ENCODE peak calls at places on chromosomes 16 and 17, in eight cellular contexts. One of them, this sample, is unnamed.

GRCh38 chr17:16491131-16491702 is 776 bp downstream of the LRRC75A start:
- DNase-seq in neural crest cell: no peak
- DNase-seq in left lung: no peak
- DNase-seq in nephron progenitor cell: peak; percentile 45
- DNase-seq in left ventricle myocardium inferior: no peak
- DNase-seq in epithelial cell of esophagus: no peak
- DNase-seq in stomach: peak; percentile 28
- DNase-seq in pancreas: no peak
- DNase-seq in this sample: no peak

GRCh38 chr16:57862698-57863433 is 60.6 kb upstream of the KIFC3 start:
- DNase-seq in neural crest cell: no peak
- DNase-seq in left lung: no peak
- DNase-seq in nephron progenitor cell: peak; percentile 28
- DNase-seq in left ventricle myocardium inferior: no peak
- DNase-seq in epithelial cell of esophagus: no peak
- DNase-seq in stomach: no peak
- DNase-seq in pancreas: no peak
- DNase-seq in this sample: no peak

GRCh38 chr17:4534928-4535666 is 20.1 kb downstream of the MYBBP1A start:
- DNase-seq in neural crest cell: no peak
- DNase-seq in left lung: no peak
- DNase-seq in nephron progenitor cell: no peak
- DNase-seq in left ventricle myocardium inferior: no peak
- DNase-seq in epithelial cell of esophagus: no peak
- DNase-seq in stomach: no peak
- DNase-seq in pancreas: no peak
- DNase-seq in this sample: no peak

GRCh38 chr16:59573528-59574271 is 839.6 kb upstream of the GOT2 start:
- DNase-seq in neural crest cell: no peak
- DNase-seq in left lung: no peak
- DNase-seq in nephron progenitor cell: no peak
- DNase-seq in left ventricle myocardium inferior: no peak
- DNase-seq in epithelial cell of esophagus: peak; percentile 55
- DNase-seq in stomach: no peak
- DNase-seq in pancreas: no peak
- DNase-seq in this sample: no peak

GRCh38 chr16:77807071-77807470 is 18.7 kb downstream of the VAT1L start:
- DNase-seq in neural crest cell: no peak
- DNase-seq in left lung: no peak
- DNase-seq in nephron progenitor cell: no peak
- DNase-seq in left ventricle myocardium inferior: no peak
- DNase-seq in epithelial cell of esophagus: no peak
- DNase-seq in stomach: no peak
- DNase-seq in pancreas: no peak
- DNase-seq in this sample: no peak

GRCh38 chr16:67773569-67774456 is 32.5 kb downstream of the RANBP10 start:
- DNase-seq in neural crest cell: no peak
- DNase-seq in left lung: no peak
- DNase-seq in nephron progenitor cell: peak; percentile 4
- DNase-seq in left ventricle myocardium inferior: peak; percentile 17
- DNase-seq in epithelial cell of esophagus: no peak
- DNase-seq in stomach: no peak
- DNase-seq in pancreas: no peak
- DNase-seq in this sample: no peak

GRCh38 chr16:56478228-56479049 is 27.1 kb downstream of the OGFOD1 start:
- DNase-seq in neural crest cell: no peak
- DNase-seq in left lung: no peak
- DNase-seq in nephron progenitor cell: no peak
- DNase-seq in left ventricle myocardium inferior: no peak
- DNase-seq in epithelial cell of esophagus: no peak
- DNase-seq in stomach: no peak
- DNase-seq in pancreas: no peak
- DNase-seq in this sample: no peak

GRCh38 chr17:48729335-48730239 is 1.0 kb upstream of the HOXB13 start:
- DNase-seq in neural crest cell: no peak
- DNase-seq in left lung: no peak
- DNase-seq in nephron progenitor cell: no peak
- DNase-seq in left ventricle myocardium inferior: no peak
- DNase-seq in epithelial cell of esophagus: no peak
- DNase-seq in stomach: no peak
- DNase-seq in pancreas: no peak
- DNase-seq in this sample: no peak

GRCh38 chr17:9576521-9577401 is at the start of gene CFAP52:
- DNase-seq in neural crest cell: peak; percentile 77
- DNase-seq in left lung: peak; percentile 75
- DNase-seq in nephron progenitor cell: peak; percentile 86
- DNase-seq in left ventricle myocardium inferior: peak; percentile 71
- DNase-seq in epithelial cell of esophagus: peak; percentile 83
- DNase-seq in stomach: peak; percentile 71
- DNase-seq in pancreas: peak; percentile 85
- DNase-seq in this sample: peak; percentile 66
- TF ChIP-seq CTCF in neural crest cell: peak; percentile 82
- TF ChIP-seq CTCF in left lung: peak; percentile 30
- TF ChIP-seq CTCF in nephron progenitor cell: peak; percentile 72
- TF ChIP-seq CTCF in left ventricle myocardium inferior: peak; percentile 76
- TF ChIP-seq CTCF in epithelial cell of esophagus: peak; percentile 78
- TF ChIP-seq CTCF in stomach: peak; percentile 25
- TF ChIP-seq CTCF in pancreas: peak; percentile 54
- TF ChIP-seq CTCF in this sample: peak; percentile 76

GRCh38 chr16:71287903-71288302 is 1.3 kb downstream of the CMTR2 start:
- DNase-seq in neural crest cell: no peak
- DNase-seq in left lung: no peak
- DNase-seq in nephron progenitor cell: no peak
- DNase-seq in left ventricle myocardium inferior: no peak
- DNase-seq in epithelial cell of esophagus: peak; percentile 72
- DNase-seq in stomach: no peak
- DNase-seq in pancreas: no peak
- DNase-seq in this sample: no peak

GRCh38 chr16:71288570-71288889 is 672 bp downstream of the CMTR2 start:
- DNase-seq in neural crest cell: no peak
- DNase-seq in left lung: no peak
- DNase-seq in nephron progenitor cell: no peak
- DNase-seq in left ventricle myocardium inferior: no peak
- DNase-seq in epithelial cell of esophagus: peak; percentile 46
- DNase-seq in stomach: no peak
- DNase-seq in pancreas: no peak
- DNase-seq in this sample: no peak

GRCh38 chr16:71287454-71287853 is 1.7 kb downstream of the CMTR2 start:
- DNase-seq in neural crest cell: no peak
- DNase-seq in left lung: no peak
- DNase-seq in nephron progenitor cell: no peak
- DNase-seq in left ventricle myocardium inferior: no peak
- DNase-seq in epithelial cell of esophagus: no peak
- DNase-seq in stomach: no peak
- DNase-seq in pancreas: no peak
- DNase-seq in this sample: no peak

GRCh38 chr16:71289732-71290062 is 495 bp upstream of the CMTR2 start:
- DNase-seq in neural crest cell: no peak
- DNase-seq in left lung: no peak
- DNase-seq in nephron progenitor cell: no peak
- DNase-seq in left ventricle myocardium inferior: no peak
- DNase-seq in epithelial cell of esophagus: no peak
- DNase-seq in stomach: no peak
- DNase-seq in pancreas: no peak
- DNase-seq in this sample: no peak

GRCh38 chr16:71288890-71289731 is at the start of gene CMTR2:
- DNase-seq in neural crest cell: peak; percentile 88
- DNase-seq in left lung: peak; percentile 95
- DNase-seq in nephron progenitor cell: peak; percentile 94
- DNase-seq in left ventricle myocardium inferior: peak; percentile 95
- DNase-seq in epithelial cell of esophagus: peak; percentile 97
- DNase-seq in stomach: peak; percentile 96
- DNase-seq in pancreas: peak; percentile 99
- DNase-seq in this sample: peak; percentile 84
- TF ChIP-seq CTCF in neural crest cell: no peak
- TF ChIP-seq CTCF in left lung: no peak
- TF ChIP-seq CTCF in nephron progenitor cell: no peak
- TF ChIP-seq CTCF in left ventricle myocardium inferior: no peak
- TF ChIP-seq CTCF in epithelial cell of esophagus: peak; percentile 6
- TF ChIP-seq CTCF in stomach: no peak
- TF ChIP-seq CTCF in pancreas: no peak
- TF ChIP-seq CTCF in this sample: no peak

GRCh38 chr17:74380086-74380958 is 13.0 kb downstream of the GPR142 start:
- DNase-seq in neural crest cell: no peak
- DNase-seq in left lung: peak; percentile 60
- DNase-seq in nephron progenitor cell: no peak
- DNase-seq in left ventricle myocardium inferior: no peak
- DNase-seq in epithelial cell of esophagus: peak; percentile 48
- DNase-seq in stomach: peak; percentile 70
- DNase-seq in pancreas: peak; percentile 40
- DNase-seq in this sample: no peak
- TF ChIP-seq CTCF in neural crest cell: no peak
- TF ChIP-seq CTCF in left lung: no peak
- TF ChIP-seq CTCF in nephron progenitor cell: no peak
- TF ChIP-seq CTCF in left ventricle myocardium inferior: no peak
- TF ChIP-seq CTCF in epithelial cell of esophagus: peak; percentile 37
- TF ChIP-seq CTCF in stomach: peak; percentile 54
- TF ChIP-seq CTCF in pancreas: no peak
- TF ChIP-seq CTCF in this sample: no peak

DNA sequence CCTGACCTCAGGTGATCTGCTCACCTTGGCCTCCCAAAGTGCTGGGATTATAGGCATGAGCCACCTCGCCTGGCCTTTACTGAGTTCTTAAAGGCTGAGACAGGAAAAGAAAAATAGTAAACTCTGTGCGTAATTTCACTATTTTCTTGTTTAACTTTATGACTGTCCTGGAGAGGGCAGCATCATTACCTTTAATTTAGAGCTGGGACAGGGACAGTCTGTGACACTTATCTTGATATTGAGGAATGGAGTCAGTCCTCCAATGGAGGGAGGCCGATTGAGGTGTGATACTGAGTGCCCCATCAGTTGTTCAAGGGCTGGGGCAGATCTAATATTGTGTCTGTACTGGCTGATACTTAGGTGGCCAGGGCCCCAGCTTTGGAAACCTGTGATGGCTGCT is 21.5 kb upstream of the SPN start:
- DNase-seq in neural crest cell: no peak
- DNase-seq in left lung: no peak
- DNase-seq in nephron progenitor cell: no peak
- DNase-seq in left ventricle myocardium inferior: no peak
- DNase-seq in epithelial cell of esophagus: no peak
- DNase-seq in stomach: no peak
- DNase-seq in pancreas: no peak
- DNase-seq in this sample: no peak
- TF ChIP-seq CTCF in neural crest cell: no peak
- TF ChIP-seq CTCF in left lung: no peak
- TF ChIP-seq CTCF in nephron progenitor cell: no peak
- TF ChIP-seq CTCF in left ventricle myocardium inferior: no peak
- TF ChIP-seq CTCF in epithelial cell of esophagus: no peak
- TF ChIP-seq CTCF in stomach: no peak
- TF ChIP-seq CTCF in pancreas: no peak
- TF ChIP-seq CTCF in this sample: peak; percentile 39

GRCh38 chr16:85284138-85284897 is 172.0 kb upstream of the CIBAR2 start:
- DNase-seq in neural crest cell: peak; percentile 37
- DNase-seq in left lung: no peak
- DNase-seq in nephron progenitor cell: no peak
- DNase-seq in left ventricle myocardium inferior: no peak
- DNase-seq in epithelial cell of esophagus: no peak
- DNase-seq in stomach: no peak
- DNase-seq in pancreas: no peak
- DNase-seq in this sample: no peak
- TF ChIP-seq CTCF in neural crest cell: no peak
- TF ChIP-seq CTCF in left lung: no peak
- TF ChIP-seq CTCF in nephron progenitor cell: no peak
- TF ChIP-seq CTCF in left ventricle myocardium inferior: no peak
- TF ChIP-seq CTCF in epithelial cell of esophagus: no peak
- TF ChIP-seq CTCF in stomach: no peak
- TF ChIP-seq CTCF in pancreas: no peak
- TF ChIP-seq CTCF in this sample: no peak

GRCh38 chr17:774320-774584 is 7.8 kb downstream of the GLOD4 start:
- DNase-seq in neural crest cell: no peak
- DNase-seq in left lung: no peak
- DNase-seq in nephron progenitor cell: no peak
- DNase-seq in left ventricle myocardium inferior: no peak
- DNase-seq in epithelial cell of esophagus: no peak
- DNase-seq in stomach: no peak
- DNase-seq in pancreas: no peak
- DNase-seq in this sample: no peak
- TF ChIP-seq CTCF in neural crest cell: no peak
- TF ChIP-seq CTCF in left lung: no peak
- TF ChIP-seq CTCF in nephron progenitor cell: no peak
- TF ChIP-seq CTCF in left ventricle myocardium inferior: no peak
- TF ChIP-seq CTCF in epithelial cell of esophagus: no peak
- TF ChIP-seq CTCF in stomach: no peak
- TF ChIP-seq CTCF in pancreas: no peak
- TF ChIP-seq CTCF in this sample: no peak

GRCh38 chr17:8651013-8651412 is 20.5 kb upstream of the MYH10 start:
- DNase-seq in neural crest cell: no peak
- DNase-seq in left lung: no peak
- DNase-seq in nephron progenitor cell: no peak
- DNase-seq in left ventricle myocardium inferior: no peak
- DNase-seq in epithelial cell of esophagus: no peak
- DNase-seq in stomach: no peak
- DNase-seq in pancreas: no peak
- DNase-seq in this sample: no peak
- TF ChIP-seq CTCF in neural crest cell: no peak
- TF ChIP-seq CTCF in left lung: no peak
- TF ChIP-seq CTCF in nephron progenitor cell: no peak
- TF ChIP-seq CTCF in left ventricle myocardium inferior: peak; percentile 28
- TF ChIP-seq CTCF in epithelial cell of esophagus: no peak
- TF ChIP-seq CTCF in stomach: no peak
- TF ChIP-seq CTCF in pancreas: no peak
- TF ChIP-seq CTCF in this sample: no peak

This sample was measured in natural killer cell.